ENCODE peak calls at places on chromosomes 13 and 19, in five cellular contexts. Z is AG08395, O is ELR, X is neural progenitor cell, A is body of pancreas. H is an unnamed sample.

GRCh38 chr13:98792321-98792720 is 39.8 kb upstream of the SLC15A1 start:
- DNase-seq in Z (no peak), O (no peak), X (no peak), A (no peak), H (no peak)

GRCh38 chr13:99176309-99177276 is 24.1 kb upstream of the UBAC2 start:
- DNase-seq in Z (peak), O (peak), X (peak), A (peak), H (peak)

GRCh38 chr19:8575467-8575997 is 1.7 kb downstream of the MYO1F start:
- DNase-seq in Z (peak), O (peak), X (no peak), A (no peak), H (peak)

GRCh38 chr13:26226209-26226608 is 4.1 kb upstream of the RNF6 start:
- DNase-seq in Z (no peak), O (no peak), X (no peak), A (no peak), H (no peak)

GRCh38 chr19:49272204-49272603 is 52.8 kb downstream of the SLC6A16 start:
- DNase-seq in Z (no peak), O (peak), X (no peak), A (no peak), H (no peak)

GRCh38 chr13:107977175-107977574 is 238.2 kb downstream of the LIG4 start:
- DNase-seq in Z (no peak), O (no peak), X (no peak), A (no peak), H (no peak)

GRCh38 chr19:6362024-6362344 is 653 bp downstream of the CLPP start:
- DNase-seq in Z (peak), O (peak), X (no peak), A (peak), H (no peak)

GRCh38 chr19:38252385-38252784 is 3.8 kb downstream of the PPP1R14A start:
- DNase-seq in Z (no peak), O (no peak), X (no peak), A (no peak), H (no peak)

GRCh38 chr13:40993119-40993518 is 26.0 kb downstream of the ELF1 start:
- DNase-seq in Z (no peak), O (no peak), X (peak), A (peak), H (no peak)

GRCh38 chr19:38388310-38389100 is at the start of gene SPRED3:
- DNase-seq in Z (peak), O (peak), X (peak), A (peak), H (peak)

GRCh38 chr19:18589380-18590272 is 1.0 kb downstream of the REX1BD start:
- DNase-seq in Z (peak), O (peak), X (peak), A (peak), H (peak)

GRCh38 chr13:100662470-100663211 is 12.0 kb downstream of the TMTC4 start:
- DNase-seq in Z (no peak), O (no peak), X (no peak), A (no peak), H (no peak)

GRCh38 chr19:16435238-16435911 is 36.4 kb downstream of the EPS15L1 start:
- DNase-seq in Z (peak), O (peak), X (no peak), A (peak), H (peak)

GRCh38 chr19:29837448-29837961 is 25.7 kb downstream of the CCNE1 start:
- DNase-seq in Z (no peak), O (no peak), X (no peak), A (no peak), H (no peak)

GRCh38 chr13:92355213-92355612 is 871.4 kb upstream of the GPC6 start:
- DNase-seq in Z (no peak), O (peak), X (peak), A (peak), H (no peak)

GRCh38 chr19:31356587-31357314 is 7.5 kb upstream of the TSHZ3 start:
- DNase-seq in Z (no peak), O (no peak), X (peak), A (peak), H (no peak)

GRCh38 chr13:107144432-107144831 is 576.5 kb upstream of the ARGLU1 start:
- DNase-seq in Z (no peak), O (peak), X (no peak), A (no peak), H (no peak)

GRCh38 chr13:99370476-99371272 is 63.5 kb upstream of the GPR183 start:
- DNase-seq in Z (no peak), O (no peak), X (no peak), A (no peak), H (no peak)

GRCh38 chr13:39047560-39047959 is 9.3 kb downstream of the NHLRC3 start:
- DNase-seq in Z (no peak), O (peak), X (peak), A (no peak), H (no peak)

GRCh38 chr19:51546650-51547396 is 15.4 kb upstream of the SIGLEC6 start:
- DNase-seq in Z (no peak), O (peak), X (no peak), A (no peak), H (peak)

GRCh38 chr13:77222000-77222690 is 104.7 kb downstream of the MYCBP2 start:
- DNase-seq in Z (no peak), O (no peak), X (no peak), A (no peak), H (no peak)

GRCh38 chr19:12766051-12766521 is 9.3 kb downstream of the HOOK2 start:
- DNase-seq in Z (peak), O (peak), X (peak), A (peak), H (peak)

GRCh38 chr13:67150608-67151007 is 79.5 kb downstream of the PCDH9 start:
- DNase-seq in Z (no peak), O (no peak), X (no peak), A (no peak), H (no peak)

GRCh38 chr13:36445806-36446423 is 13.6 kb downstream of the CCNA1 start:
- DNase-seq in Z (no peak), O (peak), X (no peak), A (no peak), H (no peak)

GRCh38 chr19:4453232-4454179 is 4.1 kb downstream of the UBXN6 start:
- DNase-seq in Z (no peak), O (no peak), X (no peak), A (no peak), H (no peak)

GRCh38 chr19:39596911-39597310 is 5.4 kb upstream of the LGALS13 start:
- DNase-seq in Z (no peak), O (peak), X (no peak), A (no peak), H (no peak)

GRCh38 chr19:58468216-58468839 is 1.4 kb downstream of the ZNF324 start:
- DNase-seq in Z (no peak), O (peak), X (no peak), A (no peak), H (no peak)

GRCh38 chr13:39712626-39713025 is 57.2 kb downstream of the COG6 start:
- DNase-seq in Z (no peak), O (no peak), X (no peak), A (no peak), H (no peak)

GRCh38 chr19:16888629-16889371 is at the start of gene F2RL3:
- DNase-seq in Z (peak), O (peak), X (no peak), A (peak), H (peak)

GRCh38 chr19:1251503-1252220 is 3.3 kb downstream of the MIDN start:
- DNase-seq in Z (no peak), O (peak), X (peak), A (peak), H (no peak)

GRCh38 chr13:30026093-30026492 is 175.7 kb upstream of the UBL3 start:
- DNase-seq in Z (peak), O (peak), X (no peak), A (no peak), H (peak)

GRCh38 chr13:78256479-78256878 is 337.8 kb upstream of the EDNRB start:
- DNase-seq in Z (no peak), O (no peak), X (no peak), A (no peak), H (no peak)

GRCh38 chr13:83449666-83450395 is 432.4 kb downstream of the SLITRK1 start:
- DNase-seq in Z (no peak), O (peak), X (peak), A (no peak), H (no peak)

GRCh38 chr13:98674968-98675528 is 77.4 kb downstream of the SLC15A1 start:
- DNase-seq in Z (no peak), O (no peak), X (peak), A (no peak), H (no peak)

GRCh38 chr13:43663474-43664090 is 123.2 kb downstream of the ENOX1 start:
- DNase-seq in Z (peak), O (peak), X (no peak), A (no peak), H (peak)

H was measured in AG20443.